ENCODE peak calls at places on chromosomes 13 and 19, in eight cellular contexts. One of them, this sample, is unnamed.

GRCh38 chr19:10503002-10503789 is at the start of gene KEAP1:
- DNase-seq in cardiac muscle cell: no peak
- DNase-seq in mammary epithelial cell: no peak
- DNase-seq in heart right ventricle: peak; percentile 33
- DNase-seq in GM23338: peak; percentile 75
- DNase-seq in CD4-positive, CD25-positive, alpha-beta regulatory T cell: peak; percentile 11
- DNase-seq in breast epithelium: no peak
- DNase-seq in upper lobe of left lung: peak; percentile 90
- DNase-seq in this sample: peak; percentile 82

GRCh38 chr19:38657633-38658222 is 10.3 kb downstream of the ACTN4 start:
- DNase-seq in cardiac muscle cell: no peak
- DNase-seq in mammary epithelial cell: peak; percentile 99
- DNase-seq in heart right ventricle: no peak
- DNase-seq in GM23338: peak; percentile 63
- DNase-seq in CD4-positive, CD25-positive, alpha-beta regulatory T cell: peak; percentile 40
- DNase-seq in breast epithelium: no peak
- DNase-seq in upper lobe of left lung: no peak
- DNase-seq in this sample: no peak

GRCh38 chr19:16588824-16589577 is 16.8 kb upstream of the SLC35E1 start:
- DNase-seq in cardiac muscle cell: no peak
- DNase-seq in mammary epithelial cell: no peak
- DNase-seq in heart right ventricle: no peak
- DNase-seq in GM23338: no peak
- DNase-seq in CD4-positive, CD25-positive, alpha-beta regulatory T cell: no peak
- DNase-seq in breast epithelium: no peak
- DNase-seq in upper lobe of left lung: no peak
- DNase-seq in this sample: no peak

GRCh38 chr13:71730267-71730666 is 136.7 kb downstream of the DACH1 start:
- DNase-seq in cardiac muscle cell: no peak
- DNase-seq in mammary epithelial cell: no peak
- DNase-seq in heart right ventricle: no peak
- DNase-seq in GM23338: no peak
- DNase-seq in CD4-positive, CD25-positive, alpha-beta regulatory T cell: no peak
- DNase-seq in breast epithelium: no peak
- DNase-seq in upper lobe of left lung: no peak
- DNase-seq in this sample: no peak

GRCh38 chr19:1445185-1445931 is 4.6 kb upstream of the APC2 start:
- DNase-seq in cardiac muscle cell: peak; percentile 78
- DNase-seq in mammary epithelial cell: peak; percentile 49
- DNase-seq in heart right ventricle: peak; percentile 46
- DNase-seq in GM23338: peak; percentile 79
- DNase-seq in CD4-positive, CD25-positive, alpha-beta regulatory T cell: peak; percentile 61
- DNase-seq in breast epithelium: peak; percentile 64
- DNase-seq in upper lobe of left lung: peak; percentile 96
- DNase-seq in this sample: peak; percentile 89

GRCh38 chr13:44974056-44974798 is 15.0 kb downstream of the NUFIP1 start:
- DNase-seq in cardiac muscle cell: no peak
- DNase-seq in mammary epithelial cell: peak; percentile 41
- DNase-seq in heart right ventricle: peak; percentile 68
- DNase-seq in GM23338: no peak
- DNase-seq in CD4-positive, CD25-positive, alpha-beta regulatory T cell: no peak
- DNase-seq in breast epithelium: no peak
- DNase-seq in upper lobe of left lung: no peak
- DNase-seq in this sample: no peak

GRCh38 chr13:80716610-80717081 is 375.7 kb upstream of the SPRY2 start:
- DNase-seq in cardiac muscle cell: peak; percentile 45
- DNase-seq in mammary epithelial cell: no peak
- DNase-seq in heart right ventricle: peak; percentile 30
- DNase-seq in GM23338: peak; percentile 64
- DNase-seq in CD4-positive, CD25-positive, alpha-beta regulatory T cell: no peak
- DNase-seq in breast epithelium: no peak
- DNase-seq in upper lobe of left lung: no peak
- DNase-seq in this sample: peak; percentile 52

GRCh38 chr19:50720921-50721291 is 1.3 kb upstream of the SHANK1 start:
- DNase-seq in cardiac muscle cell: no peak
- DNase-seq in mammary epithelial cell: peak; percentile 40
- DNase-seq in heart right ventricle: no peak
- DNase-seq in GM23338: no peak
- DNase-seq in CD4-positive, CD25-positive, alpha-beta regulatory T cell: no peak
- DNase-seq in breast epithelium: no peak
- DNase-seq in upper lobe of left lung: no peak
- DNase-seq in this sample: no peak

GRCh38 chr19:41904118-41904870 is 21.3 kb downstream of the ARHGEF1 start:
- DNase-seq in cardiac muscle cell: no peak
- DNase-seq in mammary epithelial cell: no peak
- DNase-seq in heart right ventricle: no peak
- DNase-seq in GM23338: no peak
- DNase-seq in CD4-positive, CD25-positive, alpha-beta regulatory T cell: no peak
- DNase-seq in breast epithelium: peak; percentile 73
- DNase-seq in upper lobe of left lung: peak; percentile 86
- DNase-seq in this sample: peak; percentile 93

GRCh38 chr13:97139704-97140103 is 82.4 kb upstream of the MBNL2 start:
- DNase-seq in cardiac muscle cell: no peak
- DNase-seq in mammary epithelial cell: no peak
- DNase-seq in heart right ventricle: no peak
- DNase-seq in GM23338: no peak
- DNase-seq in CD4-positive, CD25-positive, alpha-beta regulatory T cell: no peak
- DNase-seq in breast epithelium: no peak
- DNase-seq in upper lobe of left lung: no peak
- DNase-seq in this sample: no peak

GRCh38 chr13:77574076-77574475 is 38.6 kb downstream of the SCEL start:
- DNase-seq in cardiac muscle cell: no peak
- DNase-seq in mammary epithelial cell: no peak
- DNase-seq in heart right ventricle: no peak
- DNase-seq in GM23338: no peak
- DNase-seq in CD4-positive, CD25-positive, alpha-beta regulatory T cell: no peak
- DNase-seq in breast epithelium: no peak
- DNase-seq in upper lobe of left lung: no peak
- DNase-seq in this sample: no peak

GRCh38 chr13:30819136-30819875 is 84.0 kb downstream of the ALOX5AP start:
- DNase-seq in cardiac muscle cell: no peak
- DNase-seq in mammary epithelial cell: no peak
- DNase-seq in heart right ventricle: no peak
- DNase-seq in GM23338: no peak
- DNase-seq in CD4-positive, CD25-positive, alpha-beta regulatory T cell: no peak
- DNase-seq in breast epithelium: no peak
- DNase-seq in upper lobe of left lung: no peak
- DNase-seq in this sample: no peak

GRCh38 chr13:95713651-95714050 is 36.7 kb downstream of the DNAJC3 start:
- DNase-seq in cardiac muscle cell: no peak
- DNase-seq in mammary epithelial cell: no peak
- DNase-seq in heart right ventricle: no peak
- DNase-seq in GM23338: no peak
- DNase-seq in CD4-positive, CD25-positive, alpha-beta regulatory T cell: no peak
- DNase-seq in breast epithelium: no peak
- DNase-seq in upper lobe of left lung: no peak
- DNase-seq in this sample: no peak

GRCh38 chr13:46622918-46623256 is 69.9 kb downstream of the LRCH1 start:
- DNase-seq in cardiac muscle cell: no peak
- DNase-seq in mammary epithelial cell: peak; percentile 53
- DNase-seq in heart right ventricle: peak; percentile 63
- DNase-seq in GM23338: no peak
- DNase-seq in CD4-positive, CD25-positive, alpha-beta regulatory T cell: no peak
- DNase-seq in breast epithelium: no peak
- DNase-seq in upper lobe of left lung: no peak
- DNase-seq in this sample: no peak

DNA sequence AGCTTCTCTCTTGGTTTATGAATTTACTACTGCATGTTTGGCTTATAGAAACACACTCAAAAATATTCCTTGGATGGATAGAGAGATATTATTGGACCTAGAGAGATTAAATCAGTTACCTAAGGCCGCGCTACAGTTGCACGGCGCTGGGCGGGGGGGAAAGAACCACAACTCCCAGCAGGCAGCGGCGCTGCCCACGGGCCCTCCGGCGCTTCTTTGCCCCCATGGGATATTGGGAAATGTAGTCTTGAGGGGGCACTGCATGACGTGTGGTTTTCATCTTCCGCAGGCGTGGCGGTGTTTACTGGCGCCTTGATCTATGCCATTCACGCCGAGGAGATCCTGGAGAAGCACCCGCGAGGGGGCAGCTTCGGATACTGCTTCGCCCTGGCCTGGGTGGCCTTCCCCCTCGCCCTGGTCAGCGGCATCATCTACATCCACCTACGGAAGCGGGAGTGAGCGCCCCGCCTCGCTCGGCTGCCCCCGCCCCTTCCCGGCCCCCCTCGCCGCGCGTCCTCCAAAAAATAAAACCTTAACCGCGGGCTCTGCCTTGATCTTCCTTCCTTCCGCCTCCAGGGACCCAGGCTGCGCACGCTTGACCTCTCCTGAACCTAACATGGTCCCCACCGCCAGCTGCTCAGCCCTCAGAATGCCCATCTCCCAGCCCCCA is 4.8 kb downstream of the EMP3 start:
- DNase-seq in cardiac muscle cell: peak; percentile 90
- DNase-seq in mammary epithelial cell: peak; percentile 80
- DNase-seq in heart right ventricle: peak; percentile 81
- DNase-seq in GM23338: peak; percentile 95
- DNase-seq in CD4-positive, CD25-positive, alpha-beta regulatory T cell: peak; percentile 82
- DNase-seq in breast epithelium: peak; percentile 91
- DNase-seq in upper lobe of left lung: peak; percentile 93
- DNase-seq in this sample: peak; percentile 90
- H3K4me3 ChIP-seq in cardiac muscle cell: peak overlapping the region; percentile 42
- H3K4me3 ChIP-seq in mammary epithelial cell: no peak overlapping the region
- H3K4me3 ChIP-seq in heart right ventricle: peak overlapping the region; percentile 63
- H3K4me3 ChIP-seq in GM23338: peak overlapping the region; percentile 69
- H3K4me3 ChIP-seq in CD4-positive, CD25-positive, alpha-beta regulatory T cell: peak overlapping the region; percentile 82
- H3K4me3 ChIP-seq in breast epithelium: peak overlapping the region; percentile 64
- H3K4me3 ChIP-seq in upper lobe of left lung: peak overlapping the region; percentile 57
- H3K4me3 ChIP-seq in this sample: peak overlapping the region; percentile 55

GRCh38 chr19:54203151-54203611 is 2.5 kb downstream of the RPS9 start:
- DNase-seq in cardiac muscle cell: no peak
- DNase-seq in mammary epithelial cell: no peak
- DNase-seq in heart right ventricle: no peak
- DNase-seq in GM23338: no peak
- DNase-seq in CD4-positive, CD25-positive, alpha-beta regulatory T cell: no peak
- DNase-seq in breast epithelium: no peak
- DNase-seq in upper lobe of left lung: no peak
- DNase-seq in this sample: no peak
- H3K4me1 ChIP-seq in cardiac muscle cell: peaks cover 26% of the 10 kb centered on the region
- H3K4me1 ChIP-seq in mammary epithelial cell: peaks cover 36% of the 10 kb centered on the region
- H3K4me1 ChIP-seq in heart right ventricle: peaks cover 61% of the 10 kb centered on the region
- H3K4me1 ChIP-seq in GM23338: peaks cover 40% of the 10 kb centered on the region
- H3K4me1 ChIP-seq in CD4-positive, CD25-positive, alpha-beta regulatory T cell: peaks cover 66% of the 10 kb centered on the region
- H3K4me1 ChIP-seq in breast epithelium: peaks cover 13% of the 10 kb centered on the region
- H3K4me1 ChIP-seq in upper lobe of left lung: peaks cover 73% of the 10 kb centered on the region
- H3K4me1 ChIP-seq in this sample: peaks cover 66% of the 10 kb centered on the region

GRCh38 chr13:52852444-52852843 is 4.0 kb upstream of the PCDH8 start:
- DNase-seq in cardiac muscle cell: no peak
- DNase-seq in mammary epithelial cell: no peak
- DNase-seq in heart right ventricle: no peak
- DNase-seq in GM23338: no peak
- DNase-seq in CD4-positive, CD25-positive, alpha-beta regulatory T cell: no peak
- DNase-seq in breast epithelium: no peak
- DNase-seq in upper lobe of left lung: no peak
- DNase-seq in this sample: no peak

GRCh38 chr13:52849727-52850395 is 1.4 kb upstream of the PCDH8 start:
- DNase-seq in cardiac muscle cell: no peak
- DNase-seq in mammary epithelial cell: no peak
- DNase-seq in heart right ventricle: no peak
- DNase-seq in GM23338: peak; percentile 54
- DNase-seq in CD4-positive, CD25-positive, alpha-beta regulatory T cell: no peak
- DNase-seq in breast epithelium: no peak
- DNase-seq in upper lobe of left lung: peak; percentile 38
- DNase-seq in this sample: no peak

GRCh38 chr13:52848455-52849190 is at the start of gene PCDH8:
- DNase-seq in cardiac muscle cell: peak; percentile 91
- DNase-seq in mammary epithelial cell: no peak
- DNase-seq in heart right ventricle: no peak
- DNase-seq in GM23338: peak; percentile 96
- DNase-seq in CD4-positive, CD25-positive, alpha-beta regulatory T cell: no peak
- DNase-seq in breast epithelium: no peak
- DNase-seq in upper lobe of left lung: peak; percentile 81
- DNase-seq in this sample: no peak

GRCh38 chr13:52850396-52851152 is 2.1 kb upstream of the PCDH8 start:
- DNase-seq in cardiac muscle cell: peak; percentile 92
- DNase-seq in mammary epithelial cell: peak; percentile 42
- DNase-seq in heart right ventricle: peak; percentile 70
- DNase-seq in GM23338: peak; percentile 96
- DNase-seq in CD4-positive, CD25-positive, alpha-beta regulatory T cell: no peak
- DNase-seq in breast epithelium: peak; percentile 69
- DNase-seq in upper lobe of left lung: peak; percentile 90
- DNase-seq in this sample: peak; percentile 87

GRCh38 chr13:52851153-52851962 is 2.9 kb upstream of the PCDH8 start:
- DNase-seq in cardiac muscle cell: peak; percentile 73
- DNase-seq in mammary epithelial cell: no peak
- DNase-seq in heart right ventricle: peak; percentile 29
- DNase-seq in GM23338: peak; percentile 89
- DNase-seq in CD4-positive, CD25-positive, alpha-beta regulatory T cell: no peak
- DNase-seq in breast epithelium: no peak
- DNase-seq in upper lobe of left lung: peak; percentile 88
- DNase-seq in this sample: peak; percentile 69
- H3K4me3 ChIP-seq in cardiac muscle cell: peak overlapping the region; percentile 39
- H3K4me3 ChIP-seq in mammary epithelial cell: peak overlapping the region; percentile 51
- H3K4me3 ChIP-seq in heart right ventricle: peak overlapping the region; percentile 71
- H3K4me3 ChIP-seq in GM23338: peak overlapping the region; percentile 91
- H3K4me3 ChIP-seq in CD4-positive, CD25-positive, alpha-beta regulatory T cell: peak overlapping the region; percentile 26
- H3K4me3 ChIP-seq in breast epithelium: peak overlapping the region; percentile 61
- H3K4me3 ChIP-seq in upper lobe of left lung: peak overlapping the region; percentile 68
- H3K4me3 ChIP-seq in this sample: peak overlapping the region; percentile 70

GRCh38 chr19:14563989-14564650 is 7.7 kb downstream of the NDUFB7 start:
- DNase-seq in cardiac muscle cell: no peak
- DNase-seq in mammary epithelial cell: peak; percentile 45
- DNase-seq in heart right ventricle: no peak
- DNase-seq in GM23338: peak; percentile 94
- DNase-seq in CD4-positive, CD25-positive, alpha-beta regulatory T cell: peak; percentile 32
- DNase-seq in breast epithelium: no peak
- DNase-seq in upper lobe of left lung: peak; percentile 85
- DNase-seq in this sample: no peak

GRCh38 chr19:14565765-14566711 is 5.8 kb downstream of the NDUFB7 start:
- DNase-seq in cardiac muscle cell: no peak
- DNase-seq in mammary epithelial cell: no peak
- DNase-seq in heart right ventricle: no peak
- DNase-seq in GM23338: no peak
- DNase-seq in CD4-positive, CD25-positive, alpha-beta regulatory T cell: no peak
- DNase-seq in breast epithelium: no peak
- DNase-seq in upper lobe of left lung: peak; percentile 58
- DNase-seq in this sample: no peak

GRCh38 chr19:14563590-14563926 is 8.3 kb downstream of the NDUFB7 start:
- DNase-seq in cardiac muscle cell: no peak
- DNase-seq in mammary epithelial cell: no peak
- DNase-seq in heart right ventricle: no peak
- DNase-seq in GM23338: no peak
- DNase-seq in CD4-positive, CD25-positive, alpha-beta regulatory T cell: no peak
- DNase-seq in breast epithelium: no peak
- DNase-seq in upper lobe of left lung: peak; percentile 71
- DNase-seq in this sample: no peak

GRCh38 chr19:14566712-14567077 is 5.2 kb downstream of the NDUFB7 start:
- DNase-seq in cardiac muscle cell: no peak
- DNase-seq in mammary epithelial cell: no peak
- DNase-seq in heart right ventricle: no peak
- DNase-seq in GM23338: no peak
- DNase-seq in CD4-positive, CD25-positive, alpha-beta regulatory T cell: no peak
- DNase-seq in breast epithelium: no peak
- DNase-seq in upper lobe of left lung: peak; percentile 56
- DNase-seq in this sample: no peak

DNA sequence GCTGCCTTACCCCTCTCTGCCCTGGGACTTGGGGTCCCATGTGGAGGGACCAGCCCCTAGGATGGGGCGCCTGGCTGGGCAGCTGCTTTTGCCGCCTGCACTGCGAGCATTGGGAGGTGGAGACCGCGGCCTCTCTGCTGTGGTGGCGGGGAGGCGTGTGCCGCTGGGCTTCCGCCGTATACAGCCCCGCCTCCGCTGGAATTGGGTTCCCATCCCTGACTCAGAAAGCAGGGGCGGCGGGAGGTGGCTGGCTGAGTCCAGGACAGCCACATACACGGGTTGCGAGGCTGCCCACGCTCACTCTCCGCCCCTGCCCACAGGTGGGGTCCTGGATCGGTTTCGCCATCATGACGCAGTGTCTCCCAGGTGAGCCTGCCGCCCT is 6.6 kb downstream of the NDUFB7 start:
- DNase-seq in cardiac muscle cell: no peak
- DNase-seq in mammary epithelial cell: peak; percentile 53
- DNase-seq in heart right ventricle: no peak
- DNase-seq in GM23338: no peak
- DNase-seq in CD4-positive, CD25-positive, alpha-beta regulatory T cell: no peak
- DNase-seq in breast epithelium: no peak
- DNase-seq in upper lobe of left lung: peak; percentile 76
- DNase-seq in this sample: no peak
- H3K4me1 ChIP-seq in cardiac muscle cell: peaks cover 21% of the 10 kb centered on the region
- H3K4me1 ChIP-seq in mammary epithelial cell: peaks cover 38% of the 10 kb centered on the region
- H3K4me1 ChIP-seq in heart right ventricle: peaks cover 53% of the 10 kb centered on the region
- H3K4me1 ChIP-seq in GM23338: peaks cover 37% of the 10 kb centered on the region
- H3K4me1 ChIP-seq in CD4-positive, CD25-positive, alpha-beta regulatory T cell: peaks cover 3% of the 10 kb centered on the region
- H3K4me1 ChIP-seq in breast epithelium: peaks cover 28% of the 10 kb centered on the region
- H3K4me1 ChIP-seq in upper lobe of left lung: peaks cover 10% of the 10 kb centered on the region
- H3K4me1 ChIP-seq in this sample: peaks cover 8% of the 10 kb centered on the region